ENCODE peak calls at places on chromosomes 13 and 19, in eight cellular contexts. One of them, this sample, is unnamed.

GRCh38 chr19:32971012-32971595 is 654 bp downstream of the CEP89 start:
- DNase-seq in lung microvascular endothelial cell: no peak
- DNase-seq in tibial nerve: no peak
- DNase-seq in activated gamma-delta T cell treated with Interleukin-2 at 50 U/mL for 16 hours: no peak
- DNase-seq in glutamatergic neuron: no peak
- DNase-seq in Daoy: no peak
- DNase-seq in NCI-H2107: no peak
- DNase-seq in astrocyte of the cerebellum: no peak
- DNase-seq in this sample: no peak

GRCh38 chr19:15864824-15865223 is 33.0 kb downstream of the CYP4F2 start:
- DNase-seq in tibial nerve: no peak
- DNase-seq in astrocyte of the cerebellum: no peak
- DNase-seq in Daoy: no peak
- DNase-seq in activated gamma-delta T cell treated with Interleukin-2 at 50 U/mL for 16 hours: no peak
- DNase-seq in glutamatergic neuron: no peak
- DNase-seq in NCI-H2107: no peak
- DNase-seq in lung microvascular endothelial cell: no peak
- DNase-seq in this sample: no peak

GRCh38 chr13:106678646-106679045 is 110.7 kb upstream of the ARGLU1 start:
- DNase-seq in NCI-H2107: no peak
- DNase-seq in tibial nerve: no peak
- DNase-seq in glutamatergic neuron: no peak
- DNase-seq in lung microvascular endothelial cell: no peak
- DNase-seq in activated gamma-delta T cell treated with Interleukin-2 at 50 U/mL for 16 hours: no peak
- DNase-seq in Daoy: no peak
- DNase-seq in astrocyte of the cerebellum: no peak
- DNase-seq in this sample: no peak

GRCh38 chr19:35223856-35224505 is 4.6 kb downstream of the FAM187B start:
- DNase-seq in tibial nerve: no peak
- DNase-seq in lung microvascular endothelial cell: no peak
- DNase-seq in NCI-H2107: no peak
- DNase-seq in glutamatergic neuron: no peak
- DNase-seq in activated gamma-delta T cell treated with Interleukin-2 at 50 U/mL for 16 hours: no peak
- DNase-seq in Daoy: no peak
- DNase-seq in astrocyte of the cerebellum: no peak
- DNase-seq in this sample: no peak

GRCh38 chr13:33251131-33251629 is 34.4 kb downstream of the STARD13 start:
- DNase-seq in glutamatergic neuron: no peak
- DNase-seq in Daoy: peak; percentile 93
- DNase-seq in lung microvascular endothelial cell: peak; percentile 95
- DNase-seq in activated gamma-delta T cell treated with Interleukin-2 at 50 U/mL for 16 hours: no peak
- DNase-seq in astrocyte of the cerebellum: peak; percentile 94
- DNase-seq in NCI-H2107: no peak
- DNase-seq in tibial nerve: no peak
- DNase-seq in this sample: no peak

GRCh38 chr19:38778733-38779132 is 5.4 kb upstream of the LGALS7 start:
- DNase-seq in lung microvascular endothelial cell: no peak
- DNase-seq in tibial nerve: no peak
- DNase-seq in NCI-H2107: no peak
- DNase-seq in Daoy: no peak
- DNase-seq in activated gamma-delta T cell treated with Interleukin-2 at 50 U/mL for 16 hours: no peak
- DNase-seq in astrocyte of the cerebellum: no peak
- DNase-seq in glutamatergic neuron: no peak
- DNase-seq in this sample: no peak

GRCh38 chr19:4877753-4878490 is 10.5 kb upstream of the PLIN3 start:
- DNase-seq in glutamatergic neuron: peak; percentile 31
- DNase-seq in lung microvascular endothelial cell: no peak
- DNase-seq in astrocyte of the cerebellum: no peak
- DNase-seq in Daoy: no peak
- DNase-seq in activated gamma-delta T cell treated with Interleukin-2 at 50 U/mL for 16 hours: no peak
- DNase-seq in NCI-H2107: no peak
- DNase-seq in tibial nerve: no peak
- DNase-seq in this sample: no peak

GRCh38 chr19:47499863-47500830 is 14.7 kb downstream of the NAPA start:
- DNase-seq in activated gamma-delta T cell treated with Interleukin-2 at 50 U/mL for 16 hours: no peak
- DNase-seq in NCI-H2107: no peak
- DNase-seq in astrocyte of the cerebellum: no peak
- DNase-seq in tibial nerve: no peak
- DNase-seq in lung microvascular endothelial cell: no peak
- DNase-seq in Daoy: no peak
- DNase-seq in glutamatergic neuron: no peak
- DNase-seq in this sample: no peak

GRCh38 chr13:87128006-87128405 is 543.2 kb upstream of the SLITRK5 start:
- DNase-seq in lung microvascular endothelial cell: no peak
- DNase-seq in Daoy: no peak
- DNase-seq in astrocyte of the cerebellum: peak; percentile 28
- DNase-seq in glutamatergic neuron: no peak
- DNase-seq in NCI-H2107: no peak
- DNase-seq in tibial nerve: no peak
- DNase-seq in activated gamma-delta T cell treated with Interleukin-2 at 50 U/mL for 16 hours: no peak
- DNase-seq in this sample: no peak

GRCh38 chr19:51480590-51480989 is 2.3 kb downstream of the CEACAM18 start:
- DNase-seq in lung microvascular endothelial cell: peak; percentile 27
- DNase-seq in tibial nerve: no peak
- DNase-seq in activated gamma-delta T cell treated with Interleukin-2 at 50 U/mL for 16 hours: no peak
- DNase-seq in NCI-H2107: no peak
- DNase-seq in astrocyte of the cerebellum: no peak
- DNase-seq in glutamatergic neuron: no peak
- DNase-seq in Daoy: peak; percentile 52
- DNase-seq in this sample: no peak

GRCh38 chr19:30102239-30102638 is 160.2 kb downstream of the URI1 start:
- DNase-seq in lung microvascular endothelial cell: no peak
- DNase-seq in glutamatergic neuron: no peak
- DNase-seq in activated gamma-delta T cell treated with Interleukin-2 at 50 U/mL for 16 hours: no peak
- DNase-seq in Daoy: no peak
- DNase-seq in tibial nerve: no peak
- DNase-seq in astrocyte of the cerebellum: no peak
- DNase-seq in NCI-H2107: no peak
- DNase-seq in this sample: no peak

GRCh38 chr19:55392820-55393219 is 7.1 kb downstream of the RPL28 start:
- DNase-seq in tibial nerve: no peak
- DNase-seq in Daoy: no peak
- DNase-seq in lung microvascular endothelial cell: no peak
- DNase-seq in astrocyte of the cerebellum: no peak
- DNase-seq in activated gamma-delta T cell treated with Interleukin-2 at 50 U/mL for 16 hours: no peak
- DNase-seq in glutamatergic neuron: peak; percentile 63
- DNase-seq in NCI-H2107: no peak
- DNase-seq in this sample: peak; percentile 23

GRCh38 chr19:41480336-41480735 is 37.4 kb downstream of the ERICH4 start:
- DNase-seq in activated gamma-delta T cell treated with Interleukin-2 at 50 U/mL for 16 hours: no peak
- DNase-seq in lung microvascular endothelial cell: peak; percentile 87
- DNase-seq in tibial nerve: no peak
- DNase-seq in Daoy: peak; percentile 66
- DNase-seq in glutamatergic neuron: no peak
- DNase-seq in NCI-H2107: no peak
- DNase-seq in astrocyte of the cerebellum: no peak
- DNase-seq in this sample: no peak

GRCh38 chr19:49475995-49476880 is 2.2 kb downstream of the FLT3LG start:
- DNase-seq in activated gamma-delta T cell treated with Interleukin-2 at 50 U/mL for 16 hours: peak; percentile 60
- DNase-seq in astrocyte of the cerebellum: no peak
- DNase-seq in NCI-H2107: no peak
- DNase-seq in glutamatergic neuron: peak; percentile 92
- DNase-seq in lung microvascular endothelial cell: peak; percentile 43
- DNase-seq in Daoy: peak; percentile 42
- DNase-seq in tibial nerve: no peak
- DNase-seq in this sample: peak; percentile 91

GRCh38 chr13:60135344-60135743 is 28.4 kb downstream of the DIAPH3 start:
- DNase-seq in lung microvascular endothelial cell: peak; percentile 43
- DNase-seq in Daoy: no peak
- DNase-seq in activated gamma-delta T cell treated with Interleukin-2 at 50 U/mL for 16 hours: no peak
- DNase-seq in astrocyte of the cerebellum: no peak
- DNase-seq in NCI-H2107: no peak
- DNase-seq in glutamatergic neuron: no peak
- DNase-seq in tibial nerve: no peak
- DNase-seq in this sample: no peak

GRCh38 chr13:111404746-111405145 is 84.3 kb downstream of the TEX29 start:
- DNase-seq in glutamatergic neuron: peak; percentile 2
- DNase-seq in Daoy: no peak
- DNase-seq in activated gamma-delta T cell treated with Interleukin-2 at 50 U/mL for 16 hours: no peak
- DNase-seq in tibial nerve: no peak
- DNase-seq in astrocyte of the cerebellum: no peak
- DNase-seq in NCI-H2107: no peak
- DNase-seq in lung microvascular endothelial cell: no peak
- DNase-seq in this sample: no peak

GRCh38 chr19:3369337-3370213 is 3.2 kb downstream of the NFIC start:
- DNase-seq in activated gamma-delta T cell treated with Interleukin-2 at 50 U/mL for 16 hours: no peak
- DNase-seq in astrocyte of the cerebellum: no peak
- DNase-seq in glutamatergic neuron: no peak
- DNase-seq in tibial nerve: no peak
- DNase-seq in NCI-H2107: no peak
- DNase-seq in lung microvascular endothelial cell: no peak
- DNase-seq in Daoy: peak; percentile 70
- DNase-seq in this sample: no peak

GRCh38 chr13:40469581-40470282 is 196.7 kb downstream of the FOXO1 start:
- DNase-seq in lung microvascular endothelial cell: no peak
- DNase-seq in Daoy: no peak
- DNase-seq in activated gamma-delta T cell treated with Interleukin-2 at 50 U/mL for 16 hours: no peak
- DNase-seq in tibial nerve: no peak
- DNase-seq in NCI-H2107: no peak
- DNase-seq in glutamatergic neuron: no peak
- DNase-seq in astrocyte of the cerebellum: no peak
- DNase-seq in this sample: no peak

GRCh38 chr13:34772881-34773280 is 169.2 kb upstream of the NBEA start:
- DNase-seq in lung microvascular endothelial cell: no peak
- DNase-seq in activated gamma-delta T cell treated with Interleukin-2 at 50 U/mL for 16 hours: no peak
- DNase-seq in tibial nerve: no peak
- DNase-seq in glutamatergic neuron: no peak
- DNase-seq in NCI-H2107: no peak
- DNase-seq in Daoy: no peak
- DNase-seq in astrocyte of the cerebellum: no peak
- DNase-seq in this sample: no peak

GRCh38 chr13:27481766-27482165 is 31.4 kb upstream of the MTIF3 start:
- DNase-seq in lung microvascular endothelial cell: peak; percentile 56
- DNase-seq in glutamatergic neuron: peak; percentile 88
- DNase-seq in tibial nerve: no peak
- DNase-seq in astrocyte of the cerebellum: no peak
- DNase-seq in Daoy: peak; percentile 28
- DNase-seq in NCI-H2107: no peak
- DNase-seq in activated gamma-delta T cell treated with Interleukin-2 at 50 U/mL for 16 hours: no peak
- DNase-seq in this sample: peak; percentile 89

GRCh38 chr13:52695856-52696255 is 43.2 kb downstream of the SUGT1 start:
- DNase-seq in glutamatergic neuron: no peak
- DNase-seq in Daoy: no peak
- DNase-seq in astrocyte of the cerebellum: peak; percentile 1
- DNase-seq in lung microvascular endothelial cell: no peak
- DNase-seq in NCI-H2107: no peak
- DNase-seq in tibial nerve: no peak
- DNase-seq in activated gamma-delta T cell treated with Interleukin-2 at 50 U/mL for 16 hours: no peak
- DNase-seq in this sample: no peak

GRCh38 chr19:11200015-11200574 is 2.8 kb upstream of the KANK2 start:
- DNase-seq in astrocyte of the cerebellum: no peak
- DNase-seq in NCI-H2107: no peak
- DNase-seq in lung microvascular endothelial cell: no peak
- DNase-seq in glutamatergic neuron: no peak
- DNase-seq in activated gamma-delta T cell treated with Interleukin-2 at 50 U/mL for 16 hours: no peak
- DNase-seq in Daoy: no peak
- DNase-seq in tibial nerve: no peak
- DNase-seq in this sample: no peak

GRCh38 chr13:48334534-48335127 is 31.1 kb downstream of the RB1 start:
- DNase-seq in astrocyte of the cerebellum: peak; percentile 34
- DNase-seq in NCI-H2107: no peak
- DNase-seq in lung microvascular endothelial cell: peak; percentile 64
- DNase-seq in tibial nerve: no peak
- DNase-seq in Daoy: no peak
- DNase-seq in activated gamma-delta T cell treated with Interleukin-2 at 50 U/mL for 16 hours: no peak
- DNase-seq in glutamatergic neuron: no peak
- DNase-seq in this sample: no peak

GRCh38 chr19:6060600-6061391 is 49.5 kb downstream of the RFX2 start:
- DNase-seq in astrocyte of the cerebellum: no peak
- DNase-seq in NCI-H2107: no peak
- DNase-seq in activated gamma-delta T cell treated with Interleukin-2 at 50 U/mL for 16 hours: peak; percentile 35
- DNase-seq in glutamatergic neuron: no peak
- DNase-seq in lung microvascular endothelial cell: peak; percentile 81
- DNase-seq in Daoy: peak; percentile 94
- DNase-seq in tibial nerve: no peak
- DNase-seq in this sample: no peak

GRCh38 chr13:113216165-113217056 is 7.0 kb downstream of the CUL4A start:
- DNase-seq in activated gamma-delta T cell treated with Interleukin-2 at 50 U/mL for 16 hours: no peak
- DNase-seq in tibial nerve: no peak
- DNase-seq in glutamatergic neuron: no peak
- DNase-seq in lung microvascular endothelial cell: peak; percentile 55
- DNase-seq in astrocyte of the cerebellum: no peak
- DNase-seq in Daoy: peak; percentile 64
- DNase-seq in NCI-H2107: peak; percentile 55
- DNase-seq in this sample: no peak

GRCh38 chr13:84491952-84492351 is 609.7 kb upstream of the SLITRK1 start:
- DNase-seq in lung microvascular endothelial cell: no peak
- DNase-seq in NCI-H2107: no peak
- DNase-seq in Daoy: no peak
- DNase-seq in activated gamma-delta T cell treated with Interleukin-2 at 50 U/mL for 16 hours: no peak
- DNase-seq in glutamatergic neuron: no peak
- DNase-seq in astrocyte of the cerebellum: no peak
- DNase-seq in tibial nerve: no peak
- DNase-seq in this sample: no peak

GRCh38 chr19:12866416-12867119 is 14.7 kb downstream of the DNASE2 start:
- DNase-seq in glutamatergic neuron: no peak
- DNase-seq in astrocyte of the cerebellum: no peak
- DNase-seq in lung microvascular endothelial cell: no peak
- DNase-seq in NCI-H2107: no peak
- DNase-seq in tibial nerve: no peak
- DNase-seq in activated gamma-delta T cell treated with Interleukin-2 at 50 U/mL for 16 hours: no peak
- DNase-seq in Daoy: no peak
- DNase-seq in this sample: no peak

GRCh38 chr19:34475026-34475974 is 6.3 kb upstream of the WTIP start:
- DNase-seq in lung microvascular endothelial cell: peak; percentile 61
- DNase-seq in Daoy: peak; percentile 25
- DNase-seq in glutamatergic neuron: no peak
- DNase-seq in activated gamma-delta T cell treated with Interleukin-2 at 50 U/mL for 16 hours: no peak
- DNase-seq in astrocyte of the cerebellum: peak; percentile 44
- DNase-seq in NCI-H2107: no peak
- DNase-seq in tibial nerve: no peak
- DNase-seq in this sample: no peak

GRCh38 chr19:2083174-2083854 is 12.8 kb downstream of the MOB3A start:
- DNase-seq in lung microvascular endothelial cell: no peak
- DNase-seq in Daoy: no peak
- DNase-seq in glutamatergic neuron: no peak
- DNase-seq in NCI-H2107: no peak
- DNase-seq in tibial nerve: no peak
- DNase-seq in activated gamma-delta T cell treated with Interleukin-2 at 50 U/mL for 16 hours: peak; percentile 78
- DNase-seq in astrocyte of the cerebellum: no peak
- DNase-seq in this sample: no peak

GRCh38 chr19:42601811-42602443 is 7.2 kb upstream of the CEACAM8 start:
- DNase-seq in tibial nerve: no peak
- DNase-seq in Daoy: peak; percentile 14
- DNase-seq in activated gamma-delta T cell treated with Interleukin-2 at 50 U/mL for 16 hours: no peak
- DNase-seq in lung microvascular endothelial cell: peak; percentile 49
- DNase-seq in NCI-H2107: no peak
- DNase-seq in astrocyte of the cerebellum: no peak
- DNase-seq in glutamatergic neuron: no peak
- DNase-seq in this sample: no peak

GRCh38 chr19:8075158-8076086 is 22.9 kb downstream of the CCL25 start:
- DNase-seq in lung microvascular endothelial cell: no peak
- DNase-seq in tibial nerve: no peak
- DNase-seq in activated gamma-delta T cell treated with Interleukin-2 at 50 U/mL for 16 hours: no peak
- DNase-seq in astrocyte of the cerebellum: no peak
- DNase-seq in NCI-H2107: no peak
- DNase-seq in glutamatergic neuron: no peak
- DNase-seq in Daoy: no peak
- DNase-seq in this sample: no peak